ENCODE peak calls at places on chromosomes 2 and 18, in six cellular contexts. C is T-helper 1 cell; V is osteocyte; Q is stimulated activated CD4-positive, alpha-beta T cell treated with anti-CD3 and anti-CD28 coated beads, Interleukin-2, amount 100 ng/mL, for 4 hours; L is Calu3; T is 8988T. K is an unnamed sample.

GRCh38 chr2:118056165-118056534 is 32.1 kb upstream of the INSIG2 start:
- DNase-seq in C (no peak), V (no peak), Q (no peak), L (no peak), T (no peak), K (no peak)

GRCh38 chr2:218733615-218734021 is 23.0 kb downstream of the TTLL4 start:
- DNase-seq in C (peak; percentile 54), V (no peak), Q (no peak), L (peak; percentile 39), T (no peak), K (no peak)

GRCh38 chr18:35122586-35123224 is 81.5 kb downstream of the MAPRE2 start:
- DNase-seq in C (no peak), V (no peak), Q (no peak), L (no peak), T (no peak), K (peak; percentile 65)

GRCh38 chr2:17309741-17310339 is 208.4 kb downstream of the RAD51AP2 start:
- DNase-seq in C (peak; percentile 4), V (no peak), Q (no peak), L (peak; percentile 64), T (no peak), K (peak; percentile 88)

GRCh38 chr2:235827585-235827992 is 333.7 kb downstream of the AGAP1 start:
- DNase-seq in C (no peak), V (no peak), Q (no peak), L (peak; percentile 62), T (peak; percentile 59), K (peak; percentile 77)

GRCh38 chr2:134491022-134491421 is 227.8 kb downstream of the TMEM163 start:
- DNase-seq in C (no peak), V (no peak), Q (no peak), L (no peak), T (no peak), K (no peak)

GRCh38 chr2:20221939-20222768 is 2.8 kb downstream of the SDC1 start:
- DNase-seq in C (no peak), V (no peak), Q (no peak), L (no peak), T (no peak), K (no peak)

GRCh38 chr2:147538088-147538487 is 306.7 kb upstream of the ACVR2A start:
- DNase-seq in C (no peak), V (no peak), Q (no peak), L (no peak), T (no peak), K (no peak)

GRCh38 chr2:25920786-25921390 is 42.6 kb upstream of the ASXL2 start:
- DNase-seq in C (no peak), V (no peak), Q (no peak), L (no peak), T (no peak), K (no peak)

GRCh38 chr2:157172866-157173578 is 84.5 kb upstream of the GALNT5 start:
- DNase-seq in C (no peak), V (no peak), Q (no peak), L (no peak), T (no peak), K (peak; percentile 22)